ENCODE peak calls at places on chromosomes 11 and 22, in eight cellular contexts. J is naive B cell; I is foreskin keratinocyte; C is activated CD8-positive, alpha-beta memory T cell treated with anti-CD3 and anti-CD28 coated beads, Interleukin-2, amount 10 ng/mL, durations not matched to agents 7 days and 5 days; H is body of pancreas; R is sciatic nerve; D is left lung; Q is activated CD4-positive, alpha-beta T cell treated with anti-CD3 and anti-CD28 coated beads for 36 hours. T is an unnamed sample.

GRCh38 chr11:117986981-117987495 is 844 bp downstream of the IL10RA start:
- ATAC-seq in J (peak; percentile 7), D (no peak), C (peak; percentile 34), Q (peak; percentile 73), I (no peak), H (no peak), R (no peak), T (no peak)

GRCh38 chr11:41486436-41486835 is 27.0 kb upstream of the LRRC4C start:
- ATAC-seq in D (no peak), C (no peak), R (no peak), J (no peak), Q (no peak), H (no peak), I (peak; percentile 96), T (no peak)

GRCh38 chr11:103964390-103964789 is 72.0 kb upstream of the DDI1 start:
- ATAC-seq in R (no peak), H (no peak), D (no peak), Q (no peak), J (no peak), C (no peak), I (no peak), T (no peak)

GRCh38 chr11:116217006-116217405 is 555.8 kb downstream of the BUD13 start:
- ATAC-seq in C (no peak), D (peak; percentile 93), R (peak; percentile 45), Q (no peak), I (peak; percentile 69), J (no peak), H (no peak), T (peak; percentile 73)

GRCh38 chr11:92861641-92862040 is 107.8 kb upstream of the MTNR1B start:
- ATAC-seq in R (peak; percentile 64), I (no peak), D (peak; percentile 24), J (no peak), H (no peak), Q (no peak), C (no peak), T (no peak)

GRCh38 chr22:17199131-17199731 is 20.0 kb downstream of the ADA2 start:
- ATAC-seq in C (no peak), I (no peak), H (peak; percentile 54), R (peak; percentile 91), J (no peak), Q (no peak), D (peak; percentile 57), T (no peak)

GRCh38 chr11:61742391-61742790 is 10.0 kb upstream of the MYRF start:
- ATAC-seq in Q (no peak), I (no peak), J (no peak), C (no peak), R (no peak), D (peak; percentile 51), H (no peak), T (peak; percentile 75)

GRCh38 chr11:36073411-36074203 is 129.7 kb downstream of the LDLRAD3 start:
- ATAC-seq in R (peak; percentile 47), D (peak; percentile 63), Q (no peak), H (peak; percentile 30), J (no peak), I (peak; percentile 66), C (no peak), T (peak; percentile 49)

GRCh38 chr11:309558-309855 is 1.9 kb downstream of the IFITM2 start:
- ATAC-seq in D (no peak), R (no peak), I (no peak), J (no peak), Q (no peak), H (no peak), C (no peak), T (no peak)

GRCh38 chr11:17697175-17697949 is 22.0 kb upstream of the MYOD1 start:
- ATAC-seq in J (no peak), H (no peak), C (no peak), Q (no peak), R (peak; percentile 13), I (no peak), D (no peak), T (no peak)

GRCh38 chr11:20634781-20635180 is 34.6 kb upstream of the NELL1 start:
- ATAC-seq in D (no peak), R (no peak), C (no peak), I (no peak), J (no peak), H (no peak), Q (no peak), T (no peak)

GRCh38 chr11:14656536-14657457 is 13.2 kb downstream of the PDE3B start:
- ATAC-seq in R (no peak), J (no peak), D (no peak), C (no peak), I (no peak), H (no peak), Q (peak; percentile 81), T (no peak)

GRCh38 chr22:41565403-41566054 is 4.7 kb downstream of the CSDC2 start:
- ATAC-seq in D (peak; percentile 58), J (no peak), I (peak; percentile 78), R (peak; percentile 64), H (no peak), Q (peak; percentile 97), C (peak; percentile 91), T (peak; percentile 47)

GRCh38 chr22:24153353-24153752 is 27.9 kb upstream of the SUSD2 start:
- ATAC-seq in Q (peak; percentile 13), I (no peak), D (no peak), J (no peak), H (no peak), C (no peak), R (no peak), T (no peak)

GRCh38 chr11:31441296-31441695 is 68.1 kb downstream of the IMMP1L start:
- ATAC-seq in C (no peak), R (no peak), H (no peak), J (no peak), I (no peak), D (no peak), Q (no peak), T (no peak)

GRCh38 chr22:38205261-38206128 is 3.7 kb downstream of the MAFF start:
- ATAC-seq in H (no peak), D (peak; percentile 1), R (peak; percentile 69), J (no peak), I (no peak), C (no peak), Q (no peak), T (no peak)

GRCh38 chr11:28168718-28169117 is 60.5 kb downstream of the METTL15 start:
- ATAC-seq in C (no peak), I (no peak), R (no peak), D (no peak), H (no peak), Q (no peak), J (no peak), T (no peak)

GRCh38 chr11:381501-382072 is 12.3 kb downstream of the B4GALNT4 start:
- ATAC-seq in J (no peak), Q (no peak), I (no peak), D (no peak), R (no peak), H (no peak), C (no peak), T (no peak)

GRCh38 chr11:128900468-128900867 is 9.3 kb downstream of the KCNJ5 start:
- ATAC-seq in J (no peak), H (peak; percentile 53), R (no peak), C (no peak), D (no peak), Q (no peak), I (no peak), T (no peak)

GRCh38 chr11:41058138-41058537 is 401.3 kb downstream of the LRRC4C start:
- ATAC-seq in R (no peak), D (no peak), I (no peak), J (no peak), H (no peak), Q (no peak), C (no peak), T (no peak)

GRCh38 chr11:125338435-125338834 is 157.6 kb downstream of the FEZ1 start:
- ATAC-seq in D (no peak), C (no peak), H (peak; percentile 33), I (no peak), R (peak; percentile 4), J (no peak), Q (no peak), T (no peak)

GRCh38 chr11:76872959-76873827 is 12.5 kb downstream of the ACER3 start:
- ATAC-seq in I (no peak), Q (no peak), R (no peak), J (no peak), D (peak; percentile 72), H (no peak), C (no peak), T (no peak)

GRCh38 chr22:27748355-27749168 is 53.0 kb downstream of the MN1 start:
- ATAC-seq in H (peak; percentile 30), Q (no peak), J (no peak), C (no peak), D (peak; percentile 60), R (peak; percentile 67), I (no peak), T (no peak)

GRCh38 chr11:35145249-35145648 is 6.3 kb downstream of the CD44 start:
- ATAC-seq in H (no peak), I (no peak), J (no peak), C (peak; percentile 14), D (no peak), R (no peak), Q (peak; percentile 15), T (peak; percentile 1)

GRCh38 chr11:47689480-47689879 is 25.7 kb downstream of the AGBL2 start:
- ATAC-seq in H (no peak), D (no peak), C (no peak), R (no peak), I (no peak), J (no peak), Q (no peak), T (peak; percentile 85)

GRCh38 chr11:46383974-46384701 is 2.7 kb downstream of the MDK start:
- ATAC-seq in J (no peak), C (no peak), Q (no peak), I (no peak), H (no peak), R (no peak), D (no peak), T (peak; percentile 26)

GRCh38 chr11:17773674-17774073 is 39.1 kb downstream of the KCNC1 start:
- ATAC-seq in I (no peak), H (no peak), Q (no peak), C (no peak), D (no peak), R (no peak), J (no peak), T (no peak)

GRCh38 chr11:110314366-110315095 is 18.1 kb upstream of the RDX start:
- ATAC-seq in R (no peak), C (no peak), Q (no peak), H (no peak), D (no peak), J (no peak), I (no peak), T (no peak)

GRCh38 chr11:110059706-110060430 is 33.3 kb upstream of the ZC3H12C start:
- ATAC-seq in R (peak; percentile 51), I (peak; percentile 85), C (no peak), J (no peak), D (no peak), H (no peak), Q (peak; percentile 83), T (no peak)

GRCh38 chr11:66710384-66710930 is 18.6 kb downstream of the SPTBN2 start:
- ATAC-seq in H (no peak), J (no peak), C (no peak), D (no peak), I (no peak), R (no peak), Q (no peak), T (no peak)

GRCh38 chr11:46463701-46464100 is 72.1 kb upstream of the CHRM4 start:
- ATAC-seq in H (no peak), J (no peak), R (no peak), I (no peak), Q (no peak), D (no peak), C (no peak), T (no peak)

GRCh38 chr11:44978961-44979331 is 28.3 kb upstream of the TP53I11 start:
- ATAC-seq in D (peak; percentile 67), C (no peak), R (peak; percentile 29), Q (no peak), I (no peak), H (peak; percentile 64), J (no peak), T (peak; percentile 38)

GRCh38 chr11:69496631-69497220 is 15.3 kb downstream of the LINC01488 start:
- ATAC-seq in R (peak; percentile 54), J (no peak), C (no peak), I (no peak), D (peak; percentile 33), H (peak; percentile 44), Q (no peak), T (no peak)

GRCh38 chr11:10601722-10602281 is 33.3 kb upstream of the LYVE1 start:
- ATAC-seq in C (no peak), I (no peak), H (no peak), Q (no peak), R (no peak), J (no peak), D (peak; percentile 20), T (peak; percentile 63)